ENCODE peak calls at places on chromosomes 2 and 18, in four cellular contexts. B is nucleus accumbens; F is stimulated activated CD4-positive, alpha-beta T cell treated with anti-CD3 and anti-CD28 coated beads, Interleukin-4, amount 100 ng/mL, for 48 hours; L is gastrocnemius medialis. M is an unnamed sample.

GRCh38 chr2:102069311-102069974 is 73.1 kb upstream of the IL1R1 start:
- DNase-seq in L (no peak), B (no peak), F (no peak), M (no peak)

GRCh38 chr2:164061129-164061746 is 325.4 kb upstream of the FIGN start:
- DNase-seq in L (no peak), F (no peak), B (no peak), M (peak; percentile 66)

GRCh38 chr2:33081691-33082090 is 134.9 kb downstream of the LTBP1 start:
- DNase-seq in F (no peak), B (no peak), L (no peak), M (no peak)

GRCh38 chr2:52976132-52976949 is 791.3 kb upstream of the CHAC2 start:
- DNase-seq in F (no peak), L (no peak), B (no peak), M (peak; percentile 55)

GRCh38 chr2:24970483-24971299 is 1.1 kb downstream of the DNAJC27 start:
- DNase-seq in B (no peak), L (no peak), F (no peak), M (no peak)

GRCh38 chr18:49813071-49813320 is 337 bp downstream of the ACAA2 start:
- DNase-seq in F (no peak), B (no peak), L (peak; percentile 22), M (peak; percentile 43)

GRCh38 chr2:88247531-88247930 is 77.4 kb downstream of the THNSL2 start:
- DNase-seq in L (no peak), B (no peak), F (no peak), M (no peak)

GRCh38 chr18:10409041-10409440 is 45.4 kb upstream of the APCDD1 start:
- DNase-seq in F (no peak), B (no peak), L (no peak), M (no peak)

GRCh38 chr2:215374002-215374401 is 61.9 kb downstream of the FN1 start:
- DNase-seq in L (no peak), B (no peak), F (no peak), M (no peak)

GRCh38 chr2:4901092-4901735 is 791.0 kb upstream of the SOX11 start:
- DNase-seq in L (no peak), F (no peak), B (no peak), M (no peak)

GRCh38 chr2:61707984-61708852 is 145.6 kb downstream of the FAM161A start:
- DNase-seq in L (peak; percentile 93), B (no peak), F (no peak), M (peak; percentile 16)

GRCh38 chr2:55618649-55619055 is 1.2 kb upstream of the PPP4R3B start:
- DNase-seq in B (peak; percentile 41), L (peak; percentile 38), F (peak; percentile 43), M (peak; percentile 47)

GRCh38 chr2:60861736-60862135 is 19.6 kb upstream of the REL start:
- DNase-seq in B (no peak), L (no peak), F (no peak), M (no peak)

GRCh38 chr2:219405451-219405850 is 12.7 kb upstream of the DES start:
- DNase-seq in B (no peak), F (no peak), L (peak; percentile 91), M (no peak)

GRCh38 chr18:46096651-46097300 is 1.3 kb downstream of the ATP5F1A start:
- DNase-seq in F (no peak), L (peak; percentile 47), B (no peak), M (no peak)

GRCh38 chr2:129092871-129093385 is 774.3 kb upstream of the HS6ST1 start:
- DNase-seq in B (no peak), L (no peak), F (no peak), M (no peak)

GRCh38 chr2:41038408-41038807 is 586.5 kb upstream of the SLC8A1 start:
- DNase-seq in L (no peak), B (no peak), F (no peak), M (peak; percentile 21)

GRCh38 chr2:180222642-180223041 is 215.5 kb upstream of the CWC22 start:
- DNase-seq in F (no peak), L (peak; percentile 21), B (no peak), M (no peak)

GRCh38 chr18:14917311-14917710 is 169.3 kb downstream of the ANKRD30B start:
- DNase-seq in F (no peak), L (no peak), B (no peak), M (no peak)

GRCh38 chr2:437772-438393 is 150.0 kb upstream of the ALKAL2 start:
- DNase-seq in B (no peak), F (no peak), L (no peak), M (no peak)

GRCh38 chr2:112706170-112706664 is 14.6 kb upstream of the NT5DC4 start:
- DNase-seq in F (peak; percentile 57), B (no peak), L (no peak), M (no peak)

GRCh38 chr2:236375973-236376476 is 111.8 kb upstream of the ASB18 start:
- DNase-seq in B (no peak), L (no peak), F (no peak), M (no peak)

GRCh38 chr2:137123241-137123640 is 357.9 kb downstream of the THSD7B start:
- DNase-seq in B (no peak), L (no peak), F (no peak), M (no peak)

GRCh38 chr2:125313806-125314205 is 1288.7 kb downstream of the CNTNAP5 start:
- DNase-seq in L (no peak), B (no peak), F (no peak), M (no peak)

GRCh38 chr2:11099122-11100065 is 55.9 kb upstream of the SLC66A3 start:
- DNase-seq in F (no peak), B (no peak), L (no peak), M (no peak)

GRCh38 chr2:120952318-120952717 is 216.7 kb downstream of the GLI2 start:
- DNase-seq in L (no peak), F (no peak), B (no peak), M (no peak)

GRCh38 chr2:163733301-163733938 is 2.4 kb downstream of the FIGN start:
- DNase-seq in B (no peak), L (peak; percentile 16), F (no peak), M (peak; percentile 16)

GRCh38 chr2:19989342-19989680 is 594 bp downstream of the WDR35 start:
- DNase-seq in B (no peak), F (no peak), L (no peak), M (no peak)

GRCh38 chr2:132798334-132798733 is 128.3 kb upstream of the LYPD1 start:
- DNase-seq in L (no peak), F (no peak), B (no peak), M (no peak)

GRCh38 chr18:36519358-36519757 is 221.8 kb downstream of the FHOD3 start:
- DNase-seq in B (no peak), F (no peak), L (no peak), M (no peak)

GRCh38 chr2:65281626-65282351 is 54.2 kb downstream of the ACTR2 start:
- DNase-seq in L (peak; percentile 32), B (no peak), F (no peak), M (no peak)

GRCh38 chr2:37923308-37924055 is 1.6 kb upstream of the RMDN2 start:
- DNase-seq in F (no peak), L (no peak), B (no peak), M (no peak)

GRCh38 chr2:160592993-160593392 is 99.4 kb upstream of the RBMS1 start:
- DNase-seq in F (no peak), L (no peak), B (no peak), M (no peak)

GRCh38 chr2:101432411-101433181 is 42.3 kb downstream of the RFX8 start:
- DNase-seq in B (no peak), F (no peak), L (peak; percentile 38), M (no peak)

GRCh38 chr2:54103454-54104314 is 11.7 kb upstream of the ACYP2 start:
- DNase-seq in F (peak; percentile 3), B (no peak), L (no peak), M (peak; percentile 80)